ENCODE peak calls at places on chromosomes 4 and X, in five cellular contexts. M is iris pigment epithelial cell; O is activated naive CD4-positive, alpha-beta T cell treated with Interleukin-2 at 50 U/mL for 16 hours; Y is left cardiac atrium; X is HTR-8/SVneo. Z is an unnamed sample.

GRCh38 chr4:81164623-81165416 is 50.2 kb downstream of the PRKG2 start:
- DNase-seq in M (peak), O (no peak), Y (no peak), X (no peak), Z (peak)

GRCh38 chr4:85736576-85736975 is 261.6 kb downstream of the ARHGAP24 start:
- DNase-seq in M (no peak), O (no peak), Y (no peak), X (no peak), Z (no peak)

GRCh38 chr4:147691820-147692219 is 7.9 kb upstream of the PRMT9 start:
- DNase-seq in M (no peak), O (no peak), Y (no peak), X (no peak), Z (no peak)

GRCh38 chr4:3442959-3443749 is 1.4 kb downstream of the HGFAC start:
- DNase-seq in M (peak), O (peak), Y (peak), X (peak), Z (peak)

GRCh38 chr4:38681283-38682066 is 17.5 kb downstream of the KLF3 start:
- DNase-seq in M (peak), O (no peak), Y (peak), X (no peak), Z (no peak)

GRCh38 chr4:82017680-82018079 is 356.1 kb downstream of the HNRNPD start:
- DNase-seq in M (peak), O (no peak), Y (no peak), X (peak), Z (no peak)

GRCh38 chr4:74056858-74057562 is 18.5 kb upstream of the CXCL3 start:
- DNase-seq in M (peak), O (no peak), Y (no peak), X (peak), Z (no peak)

GRCh38 chrX:135477576-135477975 is 42.9 kb upstream of the INTS6L start:
- DNase-seq in M (peak), O (peak), Y (peak), X (peak), Z (peak)

GRCh38 chrX:134671207-134671750 is 13.0 kb upstream of the PLAC1 start:
- DNase-seq in M (peak), O (no peak), Y (no peak), X (no peak), Z (peak)

GRCh38 chr4:109434793-109435080 is 1.1 kb downstream of the SEC24B start:
- DNase-seq in M (no peak), O (no peak), Y (no peak), X (no peak), Z (no peak)

GRCh38 chrX:35773958-35774564 is 24.1 kb upstream of the MAGEB16 start:
- DNase-seq in M (no peak), O (no peak), Y (no peak), X (no peak), Z (no peak)

GRCh38 chr4:5940470-5941203 is 47.8 kb upstream of the CRMP1 start:
- DNase-seq in M (peak), O (no peak), Y (no peak), X (no peak), Z (no peak)

GRCh38 chr4:82851902-82852750 is 38.8 kb downstream of the SEC31A start:
- DNase-seq in M (peak), O (no peak), Y (no peak), X (peak), Z (no peak)

GRCh38 chr4:95466791-95467190 is 82.0 kb downstream of the UNC5C start:
- DNase-seq in M (no peak), O (no peak), Y (no peak), X (no peak), Z (no peak)

GRCh38 chrX:22165732-22166457 is 106.8 kb upstream of the CBLL2 start:
- DNase-seq in M (peak), O (no peak), Y (no peak), X (peak), Z (no peak)

GRCh38 chr4:77599378-77599777 is 6.2 kb upstream of the CXCL13 start:
- DNase-seq in M (peak), O (no peak), Y (no peak), X (no peak), Z (no peak)

GRCh38 chr4:125368684-125369083 is 53.9 kb downstream of the FAT4 start:
- DNase-seq in M (peak), O (no peak), Y (no peak), X (peak), Z (no peak)

GRCh38 chrX:111376897-111377601 is 34.9 kb downstream of the DCX start:
- DNase-seq in M (no peak), O (no peak), Y (no peak), X (no peak), Z (no peak)

GRCh38 chr4:114040319-114041116 is 61.1 kb upstream of the ARSJ start:
- DNase-seq in M (peak), O (no peak), Y (no peak), X (no peak), Z (no peak)

GRCh38 chr4:64584981-64585557 is 175.8 kb upstream of the TECRL start:
- DNase-seq in M (peak), O (no peak), Y (peak), X (peak), Z (no peak)

GRCh38 chrX:81280148-81280547 is 78.2 kb downstream of the SH3BGRL start:
- DNase-seq in M (no peak), O (no peak), Y (no peak), X (no peak), Z (no peak)

GRCh38 chr4:13299343-13299742 is 184.8 kb downstream of the RAB28 start:
- DNase-seq in M (no peak), O (no peak), Y (no peak), X (no peak), Z (no peak)

GRCh38 chr4:2296621-2297601 is 35.0 kb upstream of the MXD4 start:
- DNase-seq in M (no peak), O (no peak), Y (no peak), X (no peak), Z (no peak)

GRCh38 chr4:156749791-156750403 is 221.7 kb downstream of the PDGFC start:
- DNase-seq in M (peak), O (no peak), Y (no peak), X (no peak), Z (no peak)

GRCh38 chr4:8744083-8744805 is 127.4 kb downstream of the HMX1 start:
- DNase-seq in M (no peak), O (no peak), Y (no peak), X (no peak), Z (no peak)

GRCh38 chr4:123452585-123452984 is 56.0 kb downstream of the SPRY1 start:
- DNase-seq in M (peak), O (no peak), Y (peak), X (peak), Z (no peak)

GRCh38 chr4:164904336-164904735 is 27.4 kb downstream of the APELA start:
- DNase-seq in M (no peak), O (no peak), Y (no peak), X (no peak), Z (no peak)

GRCh38 chr4:146051724-146052396 is 113.2 kb upstream of the ZNF827 start:
- DNase-seq in M (peak), O (no peak), Y (no peak), X (peak), Z (no peak)

GRCh38 chr4:143921160-143921559 is 15.8 kb upstream of the GYPE start:
- DNase-seq in M (no peak), O (no peak), Y (no peak), X (no peak), Z (no peak)

GRCh38 chrX:133249659-133250058 is 31.5 kb upstream of the TFDP3 start:
- DNase-seq in M (peak), O (no peak), Y (no peak), X (no peak), Z (no peak)

GRCh38 chr4:141016117-141016798 is 117.0 kb downstream of the RNF150 start:
- DNase-seq in M (no peak), O (no peak), Y (no peak), X (no peak), Z (no peak)

GRCh38 chr4:37793562-37793961 is 32.9 kb upstream of the PGM2 start:
- DNase-seq in M (peak), O (no peak), Y (no peak), X (no peak), Z (peak)

GRCh38 chr4:123939621-123940020 is 543.0 kb downstream of the SPRY1 start:
- DNase-seq in M (peak), O (no peak), Y (no peak), X (peak), Z (no peak)

GRCh38 chr4:163331629-163332360 is 601 bp downstream of the NPY1R start:
- DNase-seq in M (peak), O (no peak), Y (peak), X (peak), Z (no peak)

GRCh38 chrX:48761674-48762471 is at the start of gene GLOD5:
- DNase-seq in M (peak), O (no peak), Y (no peak), X (peak), Z (peak)

GRCh38 chr4:168981460-168981859 is 28.6 kb downstream of the CBR4 start:
- DNase-seq in M (peak), O (no peak), Y (no peak), X (no peak), Z (no peak)

GRCh38 chr4:155819066-155819465 is 47.0 kb downstream of the ASIC5 start:
- DNase-seq in M (no peak), O (no peak), Y (no peak), X (no peak), Z (no peak)

Z was measured in activated CD4-positive, alpha-beta memory T cell treated with anti-CD3 and anti-CD28 coated beads for 36 hours.